ENCODE peak calls at places on chromosome 15, in ten cellular contexts. P is activated T-helper 9 cell treated with anti-CD3 and anti-CD28 coated beads, Interleukin-2, amount 50 U/mL, for 16 hours; L is substantia nigra; Z is A673; F is NCI-H2081; R is NAMALWA; G is mucosa of gallbladder; N is NCI-H446; J is anterior cingulate cortex; S is LoVo. C is an unnamed sample.

GRCh38 chr15:78322724-78323395 is 17.3 kb upstream of the CRABP1 start:
- DNase-seq in G (no peak), L (no peak), R (no peak), N (no peak), Z (no peak), S (no peak), J (no peak), P (no peak), F (no peak), C (no peak)

GRCh38 chr15:59301527-59301926 is 71.1 kb downstream of the MYO1E start:
- DNase-seq in R (no peak), F (no peak), J (no peak), S (no peak), Z (no peak), P (no peak), G (no peak), L (no peak), N (no peak), C (no peak)

GRCh38 chr15:53917109-53917508 is 61.1 kb upstream of the UNC13C start:
- DNase-seq in S (no peak), P (no peak), F (no peak), G (no peak), N (no peak), R (no peak), J (no peak), Z (no peak), L (no peak), C (no peak)

GRCh38 chr15:96392380-96393208 is 62.1 kb downstream of the NR2F2 start:
- DNase-seq in R (no peak), P (no peak), G (no peak), S (peak; percentile 8), F (no peak), J (no peak), L (no peak), N (no peak), Z (no peak), C (no peak)

GRCh38 chr15:80836991-80837390 is 57.8 kb downstream of the CEMIP start:
- DNase-seq in F (no peak), J (no peak), P (no peak), L (no peak), S (no peak), R (no peak), N (no peak), Z (no peak), G (no peak), C (no peak)

GRCh38 chr15:44144193-44144592 is 50.9 kb downstream of the FRMD5 start:
- DNase-seq in F (no peak), S (no peak), L (no peak), R (no peak), G (no peak), P (no peak), J (no peak), N (no peak), Z (no peak), C (no peak)

GRCh38 chr15:48823237-48823636 is 12.4 kb upstream of the CEP152 start:
- DNase-seq in L (no peak), P (no peak), N (no peak), R (no peak), J (no peak), F (no peak), G (no peak), Z (peak; percentile 4), S (no peak), C (no peak)

GRCh38 chr15:60660290-60661051 is 181.5 kb upstream of the ICE2 start:
- DNase-seq in R (no peak), Z (peak; percentile 77), N (no peak), J (no peak), S (no peak), F (no peak), L (no peak), G (no peak), P (no peak), C (peak; percentile 69)

GRCh38 chr15:74676801-74677200 is 19.0 kb downstream of the EDC3 start:
- DNase-seq in J (no peak), P (no peak), R (no peak), G (no peak), N (no peak), Z (no peak), L (no peak), S (no peak), F (no peak), C (no peak)

GRCh38 chr15:75801859-75802593 is 41.2 kb upstream of the UBE2Q2 start:
- DNase-seq in N (peak; percentile 67), R (peak; percentile 88), S (peak; percentile 80), Z (peak; percentile 83), J (peak; percentile 48), P (peak; percentile 70), G (peak; percentile 80), L (peak; percentile 39), F (peak; percentile 79), C (peak; percentile 80)

GRCh38 chr15:71220828-71221227 is 105.6 kb downstream of the THSD4 start:
- DNase-seq in J (no peak), L (no peak), S (no peak), G (no peak), P (no peak), N (no peak), Z (no peak), F (no peak), R (no peak), C (no peak)

GRCh38 chr15:66007663-66008262 is 138.5 kb downstream of the RAB11A start:
- DNase-seq in S (no peak), F (no peak), N (no peak), R (peak; percentile 46), L (no peak), G (no peak), Z (no peak), P (no peak), J (no peak), C (no peak)

GRCh38 chr15:50558012-50558411 is 11.5 kb upstream of the USP50 start:
- DNase-seq in Z (no peak), S (no peak), L (no peak), P (no peak), N (no peak), F (no peak), G (no peak), R (no peak), J (no peak), C (no peak)

GRCh38 chr15:50767332-50767861 is 1.9 kb upstream of the SPPL2A start:
- DNase-seq in N (no peak), F (no peak), G (no peak), R (no peak), S (no peak), P (no peak), J (no peak), L (no peak), Z (no peak), C (no peak)